ENCODE peak calls at places on chromosomes 7 and 10, in seven cellular contexts. Z is RWPE1; Y is transverse colon; J is fibroblast of mammary gland; B is PC-9; P is activated CD8-positive, alpha-beta T cell treated with anti-CD3 and anti-CD28 coated beads for 36 hours; W is AG09309. T is an unnamed sample.

GRCh38 chr7:7662527-7662926 is 22.0 kb downstream of the UMAD1 start:
- DNase-seq in J (peak), Y (no peak), B (no peak), Z (no peak), P (no peak), W (no peak), T (no peak)

GRCh38 chr7:154353385-154353784 is 301.2 kb downstream of the DPP6 start:
- DNase-seq in Y (no peak), B (no peak), P (no peak), J (no peak), Z (no peak), W (no peak), T (no peak)

GRCh38 chr10:23344251-23344841 is at the start of gene C10orf67:
- DNase-seq in Z (peak), P (no peak), J (peak), Y (peak), B (peak), W (no peak), T (no peak)

GRCh38 chr7:131011437-131011752 is 277.4 kb upstream of the KLF14 start:
- DNase-seq in P (peak), W (no peak), B (no peak), Z (no peak), Y (no peak), J (no peak), T (no peak)

GRCh38 chr7:43649755-43650274 is 66.9 kb downstream of the STK17A start:
- DNase-seq in W (no peak), Z (peak), B (peak), P (peak), Y (peak), J (no peak), T (no peak)

GRCh38 chr10:79939969-79940368 is 8.9 kb downstream of the SFTPD start:
- DNase-seq in Y (no peak), W (no peak), Z (no peak), B (no peak), P (no peak), J (no peak), T (no peak)

GRCh38 chr7:87318741-87319140 is 26.7 kb upstream of the CROT start:
- DNase-seq in P (no peak), Z (no peak), J (no peak), Y (no peak), B (no peak), W (no peak), T (no peak)

GRCh38 chr7:140326116-140326928 is 72.0 kb downstream of the SLC37A3 start:
- DNase-seq in P (peak), B (no peak), Y (peak), W (peak), J (peak), Z (peak), T (peak)

GRCh38 chr7:44194069-44194468 is 4.8 kb upstream of the GCK start:
- DNase-seq in Z (no peak), B (no peak), W (no peak), Y (no peak), J (peak), P (peak), T (no peak)

GRCh38 chr7:151570366-151570915 is 50.7 kb upstream of the RHEB start:
- DNase-seq in B (no peak), P (no peak), Z (peak), W (no peak), Y (no peak), J (peak), T (no peak)
- TF ChIP-seq CTCF in B (peak), P (peak), Z (peak), W (peak), Y (peak), J (peak), T (peak)

DNA sequence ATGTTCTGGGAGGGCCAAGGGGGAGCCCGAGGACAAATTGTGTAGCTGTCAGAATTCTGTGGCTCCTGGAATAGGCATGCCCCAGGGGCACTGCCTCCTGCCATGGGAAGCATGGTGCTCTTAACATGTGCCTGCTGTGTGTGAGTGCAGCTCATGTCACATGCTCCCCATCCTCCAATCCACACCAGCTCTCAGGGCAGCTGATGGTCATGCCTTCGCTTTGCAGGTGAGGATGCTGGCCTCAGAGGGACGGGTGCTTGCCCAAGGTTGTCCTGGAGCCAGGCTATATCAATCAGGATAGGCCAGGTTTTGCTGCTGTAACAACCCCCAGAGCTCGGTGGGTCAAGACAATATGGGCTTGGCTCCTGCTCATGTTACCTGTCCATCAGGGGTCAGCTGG is 303.4 kb downstream of the RPS24 start:
- DNase-seq in P (no peak), B (no peak), Z (no peak), Y (no peak), J (no peak), W (no peak), T (no peak)
- TF ChIP-seq CTCF in P (no peak), B (no peak), Z (no peak), Y (no peak), J (no peak), W (no peak), T (no peak)

GRCh38 chr7:108118959-108119358 is 11.2 kb downstream of the LAMB4 start:
- DNase-seq in J (no peak), Y (no peak), B (no peak), P (no peak), W (no peak), Z (no peak), T (no peak)
- TF ChIP-seq CTCF in J (peak), Y (no peak), B (no peak), P (no peak), W (no peak), Z (no peak), T (no peak)

GRCh38 chr10:48976208-48976607 is 36.6 kb upstream of the LRRC18 start:
- DNase-seq in P (peak), Z (peak), J (peak), W (no peak), B (no peak), Y (no peak), T (no peak)
- TF ChIP-seq CTCF in P (no peak), Z (no peak), J (peak), W (peak), B (peak), Y (no peak), T (peak)

DNA sequence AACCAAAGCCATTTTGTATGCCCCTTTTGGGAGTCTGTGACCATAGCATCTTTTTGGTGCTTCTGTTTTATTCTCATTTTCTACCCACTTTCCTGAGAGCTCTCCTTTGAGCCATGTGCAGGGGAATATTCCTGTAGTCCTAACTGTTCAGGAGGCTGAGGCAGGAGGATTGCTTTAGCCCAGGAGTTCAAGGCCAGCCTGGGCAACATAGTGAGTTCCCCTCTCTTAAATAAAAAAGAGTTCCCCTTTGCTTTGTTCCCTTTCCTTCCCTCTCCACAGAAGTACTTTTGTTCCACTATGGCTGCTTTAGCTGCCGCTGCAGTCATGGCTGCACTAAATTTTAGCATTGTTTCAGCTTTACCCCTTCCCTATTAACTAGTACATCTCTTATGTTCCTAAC is 85.9 kb downstream of the BTAF1 start:
- DNase-seq in J (no peak), Y (no peak), Z (no peak), B (no peak), W (no peak), P (no peak), T (no peak)
- TF ChIP-seq CTCF in J (no peak), Y (no peak), Z (no peak), B (no peak), W (no peak), P (no peak), T (no peak)

GRCh38 chr7:997404-998395 is 14.7 kb downstream of the CYP2W1 start:
- DNase-seq in P (no peak), Z (no peak), J (no peak), W (no peak), Y (peak), B (no peak), T (no peak)
- TF ChIP-seq CTCF in P (peak), Z (no peak), J (no peak), W (no peak), Y (no peak), B (no peak), T (no peak)

DNA sequence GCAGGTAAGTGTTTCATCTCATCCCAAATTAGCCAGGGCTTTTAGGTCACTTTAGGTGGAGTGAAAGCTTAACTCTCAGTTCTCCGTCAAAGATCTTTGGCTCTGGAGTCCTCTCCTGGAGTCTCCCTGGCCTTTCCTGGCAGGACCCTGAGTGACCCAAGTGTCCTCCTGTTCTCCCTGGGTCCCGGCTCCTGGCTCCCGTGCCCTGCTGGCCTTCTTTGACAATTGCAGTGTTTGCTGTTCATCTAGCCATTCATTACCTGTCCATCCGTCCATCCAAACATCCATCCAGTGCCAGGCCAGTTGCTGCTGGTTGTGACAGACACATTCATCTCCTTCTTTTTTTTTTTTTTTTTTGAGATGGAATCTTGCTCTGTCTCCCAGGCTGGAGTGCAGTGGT is 6.2 kb upstream of the TPST1 start:
- DNase-seq in B (no peak), Z (no peak), W (no peak), Y (no peak), P (no peak), J (no peak), T (no peak)
- TF ChIP-seq CTCF in B (no peak), Z (no peak), W (no peak), Y (no peak), P (no peak), J (no peak), T (no peak)

DNA sequence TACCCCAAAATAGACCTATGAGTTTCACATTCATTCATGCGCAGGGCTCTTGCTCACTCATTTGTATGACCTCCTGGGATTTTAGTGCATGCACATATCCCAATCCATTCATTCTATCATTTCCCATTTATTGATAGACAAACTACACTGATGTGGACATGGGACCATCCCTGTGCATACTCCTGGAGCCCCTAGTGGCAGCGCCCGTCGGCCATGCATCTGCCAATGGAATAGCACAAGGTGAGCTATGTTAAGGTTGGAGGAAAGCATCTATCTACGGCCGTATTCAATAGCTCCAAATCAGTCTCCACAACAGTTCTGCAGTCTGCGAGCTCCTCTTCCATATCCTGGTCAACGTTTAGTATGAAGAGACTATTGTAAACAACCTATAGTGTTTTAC is 31.7 kb upstream of the FIGNL1 start:
- DNase-seq in W (no peak), Y (no peak), B (no peak), P (no peak), J (no peak), Z (no peak), T (no peak)
- TF ChIP-seq CTCF in W (no peak), Y (no peak), B (no peak), P (no peak), J (no peak), Z (no peak), T (no peak)

GRCh38 chr7:157784114-157784835 is 447.5 kb downstream of the DNAJB6 start:
- DNase-seq in Y (no peak), Z (no peak), B (no peak), P (no peak), J (peak), W (no peak), T (no peak)
- TF ChIP-seq CTCF in Y (no peak), Z (no peak), B (no peak), P (no peak), J (no peak), W (no peak), T (no peak)